ENCODE peak calls at places on chromosomes 6 and 20, in six cellular contexts. M is CD4-positive, CD25-positive, alpha-beta regulatory T cell; J is ovary; V is heart left ventricle; T is lower lobe of right lung; I is testis. C is an unnamed sample.

GRCh38 chr20:47282864-47283263 is 73.6 kb downstream of the ZMYND8 start:
- DNase-seq in M (no peak), J (no peak), V (no peak), T (no peak), I (no peak), C (no peak)

GRCh38 chr6:36961441-36962430 is 7.2 kb downstream of the PI16 start:
- DNase-seq in M (no peak), J (no peak), V (no peak), T (no peak), I (no peak), C (no peak)

GRCh38 chr6:27168586-27169443 is 78.7 kb upstream of the PRSS16 start:
- DNase-seq in M (no peak), J (no peak), V (no peak), T (no peak), I (no peak), C (no peak)

GRCh38 chr6:123316733-123317323 is 319.9 kb downstream of the TRDN start:
- DNase-seq in M (no peak), J (no peak), V (no peak), T (no peak), I (no peak), C (no peak)

GRCh38 chr6:36641543-36641942 is 37.0 kb upstream of the CDKN1A start:
- DNase-seq in M (no peak), J (no peak), V (no peak), T (no peak), I (no peak), C (no peak)

GRCh38 chr6:132530293-132530974 is 7.6 kb upstream of the TAAR9 start:
- DNase-seq in M (peak), J (peak), V (no peak), T (no peak), I (peak), C (peak)

GRCh38 chr20:62522748-62523396 is 47.1 kb upstream of the GATA5 start:
- DNase-seq in M (no peak), J (no peak), V (no peak), T (no peak), I (no peak), C (no peak)

GRCh38 chr6:30889138-30889885 is 5.0 kb downstream of the DDR1 start:
- DNase-seq in M (no peak), J (no peak), V (no peak), T (no peak), I (no peak), C (no peak)

GRCh38 chr6:109073344-109074235 is 21.1 kb downstream of the SESN1 start:
- DNase-seq in M (peak), J (peak), V (no peak), T (no peak), I (peak), C (no peak)

GRCh38 chr6:31878761-31879542 is at the start of gene SLC44A4:
- DNase-seq in M (no peak), J (no peak), V (no peak), T (no peak), I (no peak), C (no peak)

GRCh38 chr6:136991614-136992013 is 53.2 kb downstream of the IL20RA start:
- DNase-seq in M (no peak), J (no peak), V (no peak), T (no peak), I (no peak), C (no peak)

GRCh38 chr6:151095538-151096254 is 144.1 kb upstream of the AKAP12 start:
- DNase-seq in M (no peak), J (no peak), V (no peak), T (no peak), I (no peak), C (no peak)

GRCh38 chr6:134176283-134176975 is 124.0 kb upstream of the SLC2A12 start:
- DNase-seq in M (no peak), J (peak), V (peak), T (peak), I (peak), C (peak)

GRCh38 chr6:39189915-39190544 is 39.2 kb downstream of the KCNK5 start:
- DNase-seq in M (no peak), J (no peak), V (no peak), T (peak), I (peak), C (peak)

GRCh38 chr20:35854697-35855434 is 83.1 kb downstream of the PHF20 start:
- DNase-seq in M (no peak), J (no peak), V (no peak), T (no peak), I (no peak), C (no peak)

GRCh38 chr20:38827770-38828281 is 22.3 kb downstream of the PPP1R16B start:
- DNase-seq in M (no peak), J (no peak), V (no peak), T (no peak), I (no peak), C (no peak)

GRCh38 chr20:59121714-59122376 is 41.8 kb upstream of the ZNF831 start:
- DNase-seq in M (no peak), J (no peak), V (no peak), T (no peak), I (no peak), C (no peak)

GRCh38 chr6:26594128-26594493 is 2.6 kb upstream of the ABT1 start:
- DNase-seq in M (no peak), J (no peak), V (no peak), T (no peak), I (no peak), C (no peak)

GRCh38 chr6:7268362-7269310 is 44.4 kb downstream of the SSR1 start:
- DNase-seq in M (no peak), J (no peak), V (no peak), T (no peak), I (no peak), C (no peak)

GRCh38 chr6:43953256-43953655 is 174.0 kb downstream of the MRPL14 start:
- DNase-seq in M (no peak), J (no peak), V (no peak), T (no peak), I (no peak), C (no peak)

GRCh38 chr6:169271158-169271936 is 17.7 kb upstream of the THBS2 start:
- DNase-seq in M (no peak), J (no peak), V (no peak), T (no peak), I (no peak), C (no peak)

GRCh38 chr6:65935412-65935811 is 228.4 kb upstream of the EYS start:
- DNase-seq in M (no peak), J (no peak), V (no peak), T (no peak), I (no peak), C (no peak)

GRCh38 chr6:19268117-19268516 is 569.1 kb upstream of the ID4 start:
- DNase-seq in M (no peak), J (no peak), V (no peak), T (no peak), I (no peak), C (no peak)

GRCh38 chr6:50899306-50899840 is 80.7 kb downstream of the TFAP2B start:
- DNase-seq in M (no peak), J (no peak), V (no peak), T (no peak), I (no peak), C (no peak)

GRCh38 chr6:160679402-160679769 is 15.3 kb upstream of the LPA start:
- DNase-seq in M (no peak), J (no peak), V (no peak), T (no peak), I (peak), C (no peak)

GRCh38 chr6:13733178-13733851 is 21.7 kb upstream of the RANBP9 start:
- DNase-seq in M (no peak), J (peak), V (no peak), T (peak), I (peak), C (no peak)

GRCh38 chr20:60715172-60715571 is 536.9 kb upstream of the CDH4 start:
- DNase-seq in M (no peak), J (no peak), V (no peak), T (no peak), I (no peak), C (no peak)

GRCh38 chr6:39206250-39206721 is 23.0 kb downstream of the KCNK5 start:
- DNase-seq in M (no peak), J (no peak), V (no peak), T (peak), I (no peak), C (no peak)

GRCh38 chr20:4905612-4906011 is 95.7 kb downstream of the SLC23A2 start:
- DNase-seq in M (no peak), J (no peak), V (no peak), T (no peak), I (no peak), C (no peak)

GRCh38 chr6:2275207-2275891 is 29.9 kb upstream of the GMDS start:
- DNase-seq in M (no peak), J (no peak), V (no peak), T (no peak), I (no peak), C (no peak)

GRCh38 chr6:24252215-24252614 is 105.6 kb downstream of the DCDC2 start:
- DNase-seq in M (no peak), J (no peak), V (no peak), T (no peak), I (no peak), C (no peak)

GRCh38 chr6:3795836-3796395 is 44.4 kb upstream of the PXDC1 start:
- DNase-seq in M (no peak), J (no peak), V (no peak), T (no peak), I (no peak), C (no peak)

GRCh38 chr6:16239090-16239797 is 857 bp downstream of the GMPR start:
- DNase-seq in M (no peak), J (peak), V (peak), T (peak), I (peak), C (peak)

GRCh38 chr20:40654876-40655275 is 34.2 kb downstream of the MAFB start:
- DNase-seq in M (no peak), J (no peak), V (no peak), T (no peak), I (peak), C (no peak)

GRCh38 chr6:160462551-160463109 is 114.5 kb downstream of the SLC22A3 start:
- DNase-seq in M (peak), J (no peak), V (no peak), T (no peak), I (no peak), C (no peak)

GRCh38 chr6:146289816-146290588 is 253.6 kb upstream of the RAB32 start:
- DNase-seq in M (no peak), J (no peak), V (no peak), T (no peak), I (no peak), C (no peak)

GRCh38 chr6:33456156-33456555 is 1.8 kb downstream of the ZBTB9 start:
- DNase-seq in M (no peak), J (no peak), V (no peak), T (no peak), I (peak), C (no peak)
- H3K27ac ChIP-seq in M (no peak), J (no peak), V (no peak), T (no peak), I (peak), C (no peak)

DNA sequence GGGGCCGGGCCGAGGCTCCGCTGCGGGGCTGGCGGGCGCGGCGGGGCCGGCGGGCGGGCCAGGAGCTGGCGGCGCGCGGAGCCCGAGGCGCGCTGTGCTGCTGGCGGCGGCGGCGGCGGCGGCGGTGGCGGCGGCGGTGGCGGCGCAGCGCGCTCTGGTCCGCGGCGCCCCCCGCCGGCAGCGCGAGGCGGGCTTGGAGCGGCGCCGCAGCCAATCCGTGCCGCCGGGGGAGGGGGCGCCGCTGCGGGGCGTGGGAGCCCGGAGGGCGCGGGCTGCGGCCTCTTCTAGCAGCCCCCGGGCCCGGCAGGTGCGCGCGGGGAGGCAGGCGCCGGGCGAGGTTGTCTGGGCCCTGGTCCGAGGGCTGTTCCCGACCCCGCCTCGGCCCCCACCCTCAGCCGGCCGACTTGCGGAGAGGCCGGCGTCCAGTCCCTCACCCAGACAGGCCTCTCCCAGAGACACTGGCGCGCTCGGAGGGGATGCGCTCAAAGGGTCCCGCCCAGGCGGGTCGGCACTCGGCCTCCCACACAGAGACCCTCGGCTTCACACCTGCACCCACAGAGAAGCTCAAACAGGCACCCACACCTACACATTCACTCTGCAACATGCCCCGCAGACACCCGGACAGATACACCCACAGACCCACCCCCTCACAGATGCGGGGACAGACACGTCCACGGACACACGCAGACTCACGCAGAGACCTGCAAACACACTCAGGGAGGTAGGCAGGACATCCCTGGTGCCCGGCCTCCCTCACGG is at the start of gene RIMS4:
- DNase-seq in M (no peak), J (no peak), V (no peak), T (no peak), I (peak), C (no peak)
- H3K4me3 ChIP-seq in M (no peak), J (no peak), V (peak), T (peak), I (peak), C (peak)

GRCh38 chr6:104527761-104528415 is 331.8 kb downstream of the HACE1 start:
- DNase-seq in M (no peak), J (no peak), V (no peak), T (no peak), I (peak), C (peak)

GRCh38 chr6:104526383-104526782 is 333.3 kb downstream of the HACE1 start:
- DNase-seq in M (no peak), J (no peak), V (no peak), T (no peak), I (no peak), C (no peak)

GRCh38 chr6:104522533-104522932 is 337.2 kb downstream of the HACE1 start:
- DNase-seq in M (no peak), J (no peak), V (no peak), T (no peak), I (no peak), C (no peak)

GRCh38 chr6:104527311-104527710 is 332.4 kb downstream of the HACE1 start:
- DNase-seq in M (no peak), J (no peak), V (no peak), T (no peak), I (no peak), C (no peak)

GRCh38 chr6:104525677-104526322 is 333.9 kb downstream of the HACE1 start:
- DNase-seq in M (peak), J (peak), V (peak), T (peak), I (peak), C (peak)
- H3K27ac ChIP-seq in M (no peak), J (no peak), V (no peak), T (peak), I (peak), C (no peak)

GRCh38 chr6:110357298-110357695 is 852 bp downstream of the METTL24 start:
- DNase-seq in M (no peak), J (no peak), V (no peak), T (no peak), I (peak), C (no peak)
- H3K4me3 ChIP-seq in M (no peak), J (peak), V (peak), T (peak), I (peak), C (peak)

GRCh38 chr6:53795254-53795701 is 473 bp downstream of the LRRC1 start:
- DNase-seq in M (no peak), J (no peak), V (no peak), T (no peak), I (no peak), C (no peak)

GRCh38 chr6:53796451-53796780 is 1.6 kb downstream of the LRRC1 start:
- DNase-seq in M (no peak), J (no peak), V (no peak), T (no peak), I (no peak), C (no peak)

GRCh38 chr6:53794720-53795253 is at the start of gene LRRC1:
- DNase-seq in M (peak), J (peak), V (peak), T (peak), I (peak), C (peak)

GRCh38 chr6:53796791-53797190 is 2.0 kb downstream of the LRRC1 start:
- DNase-seq in M (no peak), J (no peak), V (no peak), T (no peak), I (no peak), C (no peak)

DNA sequence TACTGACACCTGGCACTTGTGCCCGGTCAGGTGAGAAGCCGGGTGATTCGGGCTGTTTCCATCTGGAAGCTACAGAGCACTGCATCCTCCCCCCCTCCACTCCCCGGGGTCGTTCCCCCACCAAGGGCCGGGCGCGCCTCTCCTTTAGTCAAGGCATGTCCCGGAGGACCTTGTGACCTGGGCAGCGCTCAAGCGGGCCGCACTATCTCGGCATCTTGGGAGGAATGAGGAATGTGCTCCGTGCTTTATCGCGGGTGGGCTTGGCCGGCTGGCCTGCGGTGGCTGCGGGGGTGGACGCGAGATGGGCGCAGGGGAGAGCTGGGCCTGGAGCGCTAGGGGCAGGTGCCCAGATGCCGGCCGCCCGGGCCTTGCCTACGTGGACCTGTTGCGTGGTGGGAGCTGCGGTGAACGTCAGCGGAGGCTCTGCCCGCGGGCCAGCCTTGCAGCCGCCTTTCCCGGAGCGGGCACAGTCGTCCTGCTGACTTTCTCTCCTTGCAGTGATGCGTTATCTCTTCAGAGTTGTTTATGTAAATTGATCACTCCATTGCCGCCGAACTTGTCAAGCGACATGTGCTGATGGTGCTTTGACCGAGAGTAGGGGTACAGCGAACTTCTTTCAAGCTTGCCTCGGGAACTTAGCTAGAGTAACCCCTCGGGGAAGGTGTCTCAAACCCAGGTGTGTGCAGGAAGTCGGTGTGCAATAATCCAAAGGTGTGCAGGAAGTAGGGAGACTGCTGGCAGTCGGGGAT is 1.1 kb downstream of the LRRC1 start:
- DNase-seq in M (no peak), J (no peak), V (peak), T (peak), I (peak), C (peak)
- H3K27ac ChIP-seq in M (no peak), J (no peak), V (no peak), T (peak), I (peak), C (peak)

DNA sequence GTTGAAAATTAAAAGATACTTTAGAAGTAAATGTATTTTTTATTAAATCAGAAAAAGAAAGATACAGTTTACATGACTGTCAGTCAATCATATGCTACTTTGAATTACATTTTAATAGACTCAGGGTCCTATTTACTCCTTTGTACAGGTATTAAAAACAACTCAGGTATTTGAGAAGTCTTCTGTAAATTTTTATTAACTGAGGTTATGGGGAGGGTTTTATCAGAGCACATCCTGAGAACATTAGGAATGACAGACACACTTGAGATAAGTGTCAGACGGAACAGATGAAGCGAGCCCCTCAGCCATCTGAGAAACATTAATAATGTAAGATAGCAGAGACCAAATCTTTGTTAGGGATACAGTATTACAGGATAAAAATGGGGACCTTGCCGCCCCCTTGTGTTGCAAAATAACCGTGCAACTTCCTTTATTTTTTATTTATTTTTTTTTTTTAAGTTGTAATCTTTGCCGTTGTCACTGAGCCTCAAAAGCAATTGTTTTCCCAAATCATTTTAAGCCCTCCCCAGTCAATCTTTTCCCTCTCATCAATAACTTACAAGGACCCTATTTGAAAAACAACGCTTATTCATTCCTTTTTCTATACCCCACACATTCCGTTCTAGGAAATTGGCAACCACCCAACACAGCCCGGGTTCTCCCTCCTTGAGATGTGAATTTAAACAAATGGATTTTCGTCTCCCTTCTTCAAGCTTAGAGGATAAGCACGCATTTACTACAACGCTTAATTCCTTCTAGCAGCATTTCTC is 126.7 kb downstream of the BCAS1 start:
- DNase-seq in M (no peak), J (peak), V (no peak), T (no peak), I (peak), C (no peak)
- H3K4me3 ChIP-seq in M (no peak), J (no peak), V (no peak), T (peak), I (no peak), C (no peak)

GRCh38 chr6:10746915-10747250 is 722 bp upstream of the TMEM14B start:
- DNase-seq in M (no peak), J (no peak), V (no peak), T (no peak), I (no peak), C (no peak)

GRCh38 chr6:10745116-10745515 is 2.5 kb upstream of the TMEM14B start:
- DNase-seq in M (no peak), J (no peak), V (no peak), T (no peak), I (no peak), C (no peak)

GRCh38 chr6:10747251-10747972 is at the start of gene TMEM14B:
- DNase-seq in M (peak), J (peak), V (peak), T (peak), I (peak), C (peak)

DNA sequence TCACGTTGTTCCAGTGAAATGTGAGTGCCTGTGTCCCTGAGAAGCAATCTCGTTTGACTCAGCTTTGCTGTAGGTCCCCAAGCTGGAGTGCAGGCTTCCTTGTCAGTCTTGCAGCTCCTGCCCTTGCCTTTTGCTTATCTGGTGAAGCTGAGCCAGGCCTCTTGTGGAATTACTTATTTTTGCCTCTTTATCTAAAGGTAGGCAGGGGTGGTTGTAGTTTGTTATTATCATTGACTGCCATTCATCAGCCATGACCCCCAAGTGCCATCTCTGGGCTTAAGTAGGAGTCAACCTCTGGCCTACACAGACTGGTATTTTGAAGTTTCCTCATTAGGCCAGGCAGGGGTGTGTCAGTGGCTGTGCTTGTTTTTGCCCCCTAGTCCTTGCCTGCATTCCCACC is 2.1 kb downstream of the TMEM14B start:
- DNase-seq in M (no peak), J (no peak), V (no peak), T (no peak), I (no peak), C (no peak)
- H3K27ac ChIP-seq in M (no peak), J (no peak), V (no peak), T (no peak), I (no peak), C (no peak)

C was measured in aorta.